ENCODE peak calls at places on chromosomes 1 and 21, in five cellular contexts. One of them, this sample, is unnamed.

GRCh38 chr1:3069491-3070303 is 694 bp downstream of the PRDM16 start:
- DNase-seq in K562: no peak
- DNase-seq in HepG2: peak
- DNase-seq in GM12878: no peak
- DNase-seq in A549: peak
- DNase-seq in this sample: peak

GRCh38 chr1:32867671-32868070 is 3.0 kb downstream of the FNDC5 start:
- DNase-seq in A549: no peak
- DNase-seq in HepG2: no peak
- DNase-seq in GM12878: no peak
- DNase-seq in K562: no peak
- DNase-seq in this sample: no peak

GRCh38 chr1:8671313-8671917 is 146.0 kb downstream of the RERE start:
- DNase-seq in HepG2: peak
- DNase-seq in K562: peak
- DNase-seq in GM12878: no peak
- DNase-seq in A549: peak
- DNase-seq in this sample: peak

GRCh38 chr1:186082235-186082937 is 292.7 kb downstream of the TPR start:
- DNase-seq in K562: peak
- DNase-seq in GM12878: peak
- DNase-seq in HepG2: peak
- DNase-seq in A549: peak
- DNase-seq in this sample: peak

GRCh38 chr1:75475709-75476108 is 135.2 kb downstream of the SLC44A5 start:
- DNase-seq in HepG2: no peak
- DNase-seq in GM12878: no peak
- DNase-seq in K562: no peak
- DNase-seq in A549: no peak
- DNase-seq in this sample: no peak

GRCh38 chr1:30413111-30413440 is 310.3 kb downstream of the MATN1 start:
- DNase-seq in HepG2: no peak
- DNase-seq in A549: no peak
- DNase-seq in GM12878: no peak
- DNase-seq in K562: no peak
- DNase-seq in this sample: no peak

GRCh38 chr1:44418022-44418673 is 13.1 kb downstream of the RNF220 start:
- DNase-seq in A549: no peak
- DNase-seq in K562: no peak
- DNase-seq in HepG2: no peak
- DNase-seq in GM12878: no peak
- DNase-seq in this sample: no peak

GRCh38 chr1:181251713-181252075 is 163.2 kb downstream of the IER5 start:
- DNase-seq in K562: no peak
- DNase-seq in A549: no peak
- DNase-seq in HepG2: no peak
- DNase-seq in GM12878: no peak
- DNase-seq in this sample: no peak

GRCh38 chr1:944341-945325 is 14.4 kb downstream of the NOC2L start:
- DNase-seq in GM12878: no peak
- DNase-seq in HepG2: no peak
- DNase-seq in K562: no peak
- DNase-seq in A549: peak
- DNase-seq in this sample: no peak

DNA sequence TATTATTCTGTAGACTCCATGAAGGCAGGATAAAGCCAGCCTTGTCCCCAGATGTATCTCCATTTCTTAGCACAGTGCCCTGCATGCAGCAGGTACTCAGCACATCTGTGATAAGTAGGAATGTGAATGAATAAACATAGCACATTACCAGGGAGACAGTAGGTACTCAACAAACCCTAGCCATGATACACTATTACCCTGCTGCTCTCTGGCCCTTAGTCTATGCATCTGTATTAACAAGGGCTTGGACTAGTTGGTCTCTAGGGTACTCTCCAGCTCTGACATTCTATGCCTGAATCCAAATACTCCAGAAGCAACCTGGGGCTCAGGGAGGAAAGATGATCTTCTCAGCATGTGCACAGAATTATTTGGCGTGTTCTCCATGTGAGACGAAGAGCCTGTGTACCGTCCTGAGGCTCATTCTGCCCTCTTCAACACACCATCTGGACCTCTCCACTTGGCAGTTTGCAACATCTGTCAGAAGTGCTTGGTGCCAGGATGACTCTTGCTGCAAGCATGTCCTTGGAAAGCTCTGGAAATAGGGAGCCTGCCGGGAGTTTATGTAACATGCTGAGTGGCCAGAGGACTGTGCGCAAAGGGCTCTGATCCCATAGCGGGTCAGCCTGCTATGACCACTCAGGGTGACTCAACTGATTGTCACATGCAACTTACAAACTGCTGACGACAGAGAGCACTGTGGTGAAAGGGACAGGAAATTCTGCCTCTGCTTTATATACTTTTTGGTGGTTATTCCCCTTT is 228.2 kb upstream of the USP24 start:
- DNase-seq in A549: peak
- DNase-seq in HepG2: peak
- DNase-seq in GM12878: no peak
- DNase-seq in K562: no peak
- DNase-seq in this sample: no peak
- TF ChIP-seq MYC in A549: no peak
- TF ChIP-seq MYC in HepG2: no peak
- TF ChIP-seq MYC in GM12878: no peak
- TF ChIP-seq MYC in K562: no peak
- TF ChIP-seq MYC in this sample: no peak

GRCh38 chr1:223244366-223245103 is 101.5 kb upstream of the TLR5 start:
- DNase-seq in GM12878: peak
- DNase-seq in K562: peak
- DNase-seq in HepG2: no peak
- DNase-seq in A549: no peak
- DNase-seq in this sample: peak
- TF ChIP-seq CTCF in GM12878: peak
- TF ChIP-seq CTCF in K562: peak
- TF ChIP-seq CTCF in HepG2: no peak
- TF ChIP-seq CTCF in A549: peak
- TF ChIP-seq CTCF in this sample: peak

GRCh38 chr1:6459850-6460265 is 6.1 kb downstream of the TNFRSF25 start:
- DNase-seq in A549: no peak
- DNase-seq in HepG2: no peak
- DNase-seq in GM12878: no peak
- DNase-seq in K562: peak
- DNase-seq in this sample: peak
- H3K4me3 ChIP-seq in A549: no peak
- H3K4me3 ChIP-seq in HepG2: no peak
- H3K4me3 ChIP-seq in GM12878: no peak
- H3K4me3 ChIP-seq in K562: no peak
- H3K4me3 ChIP-seq in this sample: no peak

DNA sequence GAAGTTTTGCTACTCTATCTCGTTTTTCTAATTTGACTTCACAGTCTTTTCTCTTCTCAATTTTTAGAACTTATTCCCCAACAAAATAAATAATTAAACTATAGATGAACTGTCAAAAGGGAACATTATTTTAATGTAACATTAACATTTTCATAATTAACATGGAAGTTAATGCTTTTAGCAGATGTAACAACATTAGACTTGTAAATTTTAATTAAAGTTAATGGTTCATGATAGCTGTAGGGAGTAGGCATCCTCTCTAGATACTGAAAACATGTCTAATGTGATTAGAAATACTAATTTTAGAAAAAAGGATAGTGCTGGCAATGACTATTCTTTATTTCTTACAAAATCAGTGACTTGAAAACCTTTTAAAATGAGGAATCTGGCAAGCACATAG is 32.1 kb upstream of the NEK7 start:
- DNase-seq in GM12878: no peak
- DNase-seq in HepG2: no peak
- DNase-seq in K562: no peak
- DNase-seq in A549: no peak
- DNase-seq in this sample: no peak
- TF ChIP-seq MYC in GM12878: no peak
- TF ChIP-seq MYC in HepG2: no peak
- TF ChIP-seq MYC in K562: no peak
- TF ChIP-seq MYC in A549: no peak
- TF ChIP-seq MYC in this sample: no peak

DNA sequence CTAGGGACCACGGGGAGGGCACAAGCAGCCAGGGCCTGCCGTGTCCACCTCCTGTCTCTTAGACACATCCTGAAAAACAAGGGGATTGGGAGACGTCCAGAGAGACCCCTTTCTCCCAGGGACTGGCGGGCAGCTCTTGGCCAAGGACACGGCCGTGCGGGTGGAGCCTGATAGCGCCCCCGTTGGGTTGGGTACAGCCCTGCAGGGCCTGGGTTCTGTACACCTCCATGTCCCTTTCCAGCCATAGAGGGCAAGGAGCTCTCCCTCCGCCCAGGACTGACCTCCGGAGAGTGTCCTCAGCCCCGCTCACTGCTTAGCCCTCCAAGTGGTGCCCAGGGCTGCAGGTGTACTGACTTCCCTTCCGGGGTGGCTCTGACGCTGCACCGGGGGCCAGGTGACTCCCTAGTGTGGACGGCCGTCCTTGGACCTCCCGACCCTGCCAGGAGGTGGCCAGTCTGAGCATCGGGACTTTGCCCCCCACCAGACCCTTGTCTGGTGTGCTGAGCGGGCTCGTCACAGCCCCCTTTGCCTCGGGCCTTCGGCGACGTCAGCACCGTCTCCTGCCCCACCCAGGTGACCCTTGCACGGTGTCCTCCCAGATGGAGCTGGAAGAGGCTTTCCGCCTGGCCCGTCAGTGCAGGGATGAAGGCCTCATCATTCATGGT is 5.8 kb downstream of the PRKCZ start:
- DNase-seq in HepG2: no peak
- DNase-seq in GM12878: no peak
- DNase-seq in K562: peak
- DNase-seq in A549: no peak
- DNase-seq in this sample: no peak
- TF ChIP-seq CTCF in HepG2: peak
- TF ChIP-seq CTCF in GM12878: no peak
- TF ChIP-seq CTCF in K562: peak
- TF ChIP-seq CTCF in A549: no peak
- TF ChIP-seq CTCF in this sample: peak

DNA sequence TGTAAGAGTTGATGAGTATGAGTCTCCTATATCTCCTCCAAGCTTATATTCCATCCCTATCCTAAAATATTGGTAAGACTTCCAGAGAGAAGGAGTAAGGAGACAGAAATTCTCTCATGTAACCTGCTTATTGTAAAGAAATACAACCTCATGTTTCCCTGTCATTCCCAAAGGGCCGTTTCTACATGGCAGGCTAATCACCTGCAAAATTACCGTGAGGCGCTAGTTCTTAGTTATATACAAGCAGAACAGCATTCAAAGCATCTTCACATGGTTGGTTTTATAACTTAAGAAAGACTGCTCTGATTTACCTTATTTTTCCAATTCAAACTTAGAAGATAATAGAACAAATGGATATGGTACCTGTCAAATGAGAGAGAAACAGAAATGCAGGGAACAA is 42.9 kb downstream of the DAB1 start:
- DNase-seq in A549: no peak
- DNase-seq in HepG2: no peak
- DNase-seq in K562: no peak
- DNase-seq in GM12878: no peak
- DNase-seq in this sample: no peak
- H3K4me3 ChIP-seq in A549: no peak
- H3K4me3 ChIP-seq in HepG2: no peak
- H3K4me3 ChIP-seq in K562: no peak
- H3K4me3 ChIP-seq in GM12878: no peak
- H3K4me3 ChIP-seq in this sample: no peak

DNA sequence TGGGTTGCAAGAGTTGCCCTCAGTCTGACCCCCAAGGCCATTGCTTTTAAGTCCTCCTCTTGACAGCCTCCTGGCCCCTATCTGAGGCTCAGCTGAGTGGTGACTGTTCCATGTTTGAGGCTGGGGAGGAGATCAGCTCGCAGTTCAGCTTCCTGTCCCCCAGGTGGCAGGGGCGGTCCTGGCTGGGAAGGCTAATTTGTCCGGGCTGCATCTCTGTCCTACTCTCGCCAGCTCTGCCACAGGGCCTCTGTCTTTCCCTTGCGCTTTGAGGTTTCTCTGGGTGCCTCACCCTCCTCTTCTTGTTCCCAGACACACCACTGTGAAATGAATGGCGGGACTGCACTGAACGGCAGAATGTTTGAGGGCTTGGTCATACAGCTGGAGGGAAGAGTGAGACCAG is 157.3 kb downstream of the KCNJ6 start:
- DNase-seq in A549: peak
- DNase-seq in K562: peak
- DNase-seq in GM12878: no peak
- DNase-seq in HepG2: peak
- DNase-seq in this sample: peak
- TF ChIP-seq MYC in A549: no peak
- TF ChIP-seq MYC in K562: no peak
- TF ChIP-seq MYC in GM12878: no peak
- TF ChIP-seq MYC in HepG2: no peak
- TF ChIP-seq MYC in this sample: no peak

GRCh38 chr1:103106426-103107321 is 1.6 kb downstream of the COL11A1 start:
- DNase-seq in GM12878: no peak
- DNase-seq in A549: peak
- DNase-seq in K562: no peak
- DNase-seq in HepG2: peak
- DNase-seq in this sample: peak
- TF ChIP-seq CTCF in GM12878: peak
- TF ChIP-seq CTCF in A549: peak
- TF ChIP-seq CTCF in K562: no peak
- TF ChIP-seq CTCF in HepG2: peak
- TF ChIP-seq CTCF in this sample: no peak

DNA sequence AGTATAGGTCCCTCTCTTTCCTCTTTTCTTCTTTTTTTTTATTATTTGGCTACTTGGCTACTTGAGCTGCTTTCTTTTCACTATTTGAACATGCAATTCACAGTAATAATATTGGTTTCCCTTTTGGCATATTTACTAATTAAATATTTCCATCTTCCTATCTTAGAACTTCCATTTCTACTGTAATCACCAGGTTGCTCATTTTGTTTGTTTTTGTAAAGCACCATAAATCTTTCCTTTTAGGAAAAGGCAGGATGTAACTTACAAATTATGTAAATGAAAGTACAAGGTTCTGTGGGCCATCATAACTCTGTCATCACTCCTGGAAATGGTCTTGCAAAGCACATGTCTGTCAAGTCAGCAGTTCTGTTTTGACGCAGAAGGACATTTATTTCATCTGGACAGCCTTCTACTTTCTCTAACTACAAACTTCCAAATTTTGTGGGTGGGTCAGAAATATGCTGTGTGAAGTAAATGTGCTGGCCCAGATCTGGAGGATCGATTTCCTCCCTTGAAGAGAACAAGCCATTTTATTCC is 71.7 kb upstream of the TNFSF18 start:
- DNase-seq in A549: no peak
- DNase-seq in HepG2: no peak
- DNase-seq in GM12878: no peak
- DNase-seq in K562: no peak
- DNase-seq in this sample: peak
- H3K4me3 ChIP-seq in A549: no peak
- H3K4me3 ChIP-seq in HepG2: peak
- H3K4me3 ChIP-seq in GM12878: no peak
- H3K4me3 ChIP-seq in K562: no peak
- H3K4me3 ChIP-seq in this sample: peak